ENCODE peak calls at places on chromosome X, in six cellular contexts. K is T-helper 22 cell; G is NCI-H460; I is naive thymus-derived CD8-positive, alpha-beta T cell; X is activated CD8-positive, alpha-beta memory T cell treated with anti-CD3 and anti-CD28 coated beads for 24 hours; T is IMR-90. N is an unnamed sample.

GRCh38 chrX:106959897-106960296 is 39.7 kb downstream of the CLDN2 start:
- DNase-seq in I (no peak), X (no peak), T (peak), G (peak), K (no peak), N (no peak)

GRCh38 chrX:40012800-40013682 is 84.7 kb downstream of the BCOR start:
- DNase-seq in K (no peak), X (peak), G (peak), I (no peak), T (peak), N (no peak)

GRCh38 chrX:34656842-34657780 is at the start of gene TMEM47:
- DNase-seq in K (no peak), G (peak), I (no peak), X (no peak), T (peak), N (no peak)

GRCh38 chrX:30865020-30865419 is 24.0 kb downstream of the TAB3 start:
- DNase-seq in T (no peak), G (peak), K (no peak), I (peak), X (no peak), N (no peak)

GRCh38 chrX:136250191-136251041 is 784 bp downstream of the MAP7D3 start:
- DNase-seq in K (no peak), X (peak), T (no peak), G (no peak), I (peak), N (no peak)

GRCh38 chrX:115297189-115297588 is 7.7 kb downstream of the LUZP4 start:
- DNase-seq in I (no peak), K (no peak), T (no peak), G (no peak), X (no peak), N (no peak)

GRCh38 chrX:115892787-115893671 is 277.5 kb upstream of the AGTR2 start:
- DNase-seq in G (no peak), K (peak), I (peak), T (peak), X (peak), N (no peak)

GRCh38 chrX:16239211-16239610 is 71.9 kb downstream of the MAGEB17 start:
- DNase-seq in X (no peak), G (no peak), I (no peak), T (peak), K (no peak), N (no peak)

GRCh38 chrX:154696328-154697045 is 43.1 kb upstream of the CTAG2 start:
- DNase-seq in G (peak), X (no peak), I (no peak), T (peak), K (no peak), N (no peak)

GRCh38 chrX:46840946-46841740 is 4.3 kb downstream of the RP2 start:
- DNase-seq in K (no peak), G (no peak), I (no peak), T (no peak), X (no peak), N (no peak)

GRCh38 chrX:136063340-136064079 is 78.3 kb downstream of the SLC9A6 start:
- DNase-seq in G (peak), K (no peak), I (no peak), X (no peak), T (no peak), N (no peak)

GRCh38 chrX:109389917-109390316 is 92.0 kb downstream of the GUCY2F start:
- DNase-seq in I (no peak), K (no peak), X (no peak), T (no peak), G (no peak), N (no peak)

GRCh38 chrX:10952619-10953018 is 158.5 kb upstream of the HCCS start:
- DNase-seq in X (no peak), T (peak), G (no peak), K (no peak), I (no peak), N (no peak)

GRCh38 chrX:24125028-24125612 is 24.4 kb upstream of the ZFX start:
- DNase-seq in X (no peak), T (no peak), G (no peak), K (no peak), I (no peak), N (no peak)

GRCh38 chrX:102712967-102713677 is 874 bp downstream of the GPRASP2 start:
- DNase-seq in K (no peak), G (peak), X (peak), I (peak), T (peak), N (peak)

GRCh38 chrX:53678667-53679066 is 7.9 kb downstream of the HUWE1 start:
- DNase-seq in K (no peak), X (no peak), T (no peak), G (no peak), I (peak), N (no peak)

GRCh38 chrX:115499112-115499805 is 61.7 kb upstream of the PLS3 start:
- DNase-seq in I (no peak), K (no peak), T (no peak), G (no peak), X (no peak), N (no peak)

GRCh38 chrX:24153796-24154189 is 4.3 kb downstream of the ZFX start:
- DNase-seq in G (no peak), X (no peak), I (no peak), K (no peak), T (no peak), N (no peak)

GRCh38 chrX:150358651-150359050 is 4.5 kb upstream of the MAMLD1 start:
- DNase-seq in T (no peak), G (no peak), I (no peak), K (no peak), X (peak), N (no peak)

GRCh38 chrX:18410038-18410437 is 15.4 kb upstream of the CDKL5 start:
- DNase-seq in X (no peak), I (no peak), K (no peak), T (peak), G (peak), N (no peak)

GRCh38 chrX:39470588-39471155 is 627.1 kb downstream of the BCOR start:
- DNase-seq in G (no peak), I (no peak), T (peak), K (no peak), X (no peak), N (no peak)

GRCh38 chrX:43644124-43644701 is 11.9 kb upstream of the MAOA start:
- DNase-seq in G (peak), X (no peak), T (peak), K (no peak), I (no peak), N (no peak)

GRCh38 chrX:132853040-132853439 is 105.4 kb downstream of the HS6ST2 start:
- DNase-seq in X (no peak), K (no peak), T (no peak), I (no peak), G (peak), N (no peak)